ENCODE peak calls at places on chromosomes 1 and 21, in nine cellular contexts. One of them, this sample, is unnamed.

GRCh38 chr1:9670085-9670484 is 18.6 kb downstream of the PIK3CD start:
- DNase-seq in astrocyte of the spinal cord: no peak
- DNase-seq in retinal pigment epithelial cell: no peak
- DNase-seq in glutamatergic neuron: no peak
- DNase-seq in IMR-90: no peak
- DNase-seq in uterus: no peak
- DNase-seq in endothelial cell: no peak
- DNase-seq in pancreas: no peak
- DNase-seq in mucosa of descending colon: no peak
- DNase-seq in this sample: no peak

GRCh38 chr1:156945881-156946661 is 25.6 kb downstream of the LRRC71 start:
- DNase-seq in astrocyte of the spinal cord: peak
- DNase-seq in retinal pigment epithelial cell: no peak
- DNase-seq in glutamatergic neuron: no peak
- DNase-seq in IMR-90: peak
- DNase-seq in uterus: no peak
- DNase-seq in endothelial cell: no peak
- DNase-seq in pancreas: no peak
- DNase-seq in mucosa of descending colon: peak
- DNase-seq in this sample: no peak

GRCh38 chr1:180152588-180152987 is 2.1 kb upstream of the QSOX1 start:
- DNase-seq in astrocyte of the spinal cord: no peak
- DNase-seq in retinal pigment epithelial cell: no peak
- DNase-seq in glutamatergic neuron: no peak
- DNase-seq in IMR-90: no peak
- DNase-seq in uterus: no peak
- DNase-seq in endothelial cell: no peak
- DNase-seq in pancreas: no peak
- DNase-seq in mucosa of descending colon: no peak
- DNase-seq in this sample: no peak

GRCh38 chr1:9715536-9716226 is 64.2 kb downstream of the PIK3CD start:
- DNase-seq in astrocyte of the spinal cord: no peak
- DNase-seq in retinal pigment epithelial cell: no peak
- DNase-seq in glutamatergic neuron: no peak
- DNase-seq in IMR-90: no peak
- DNase-seq in uterus: no peak
- DNase-seq in endothelial cell: no peak
- DNase-seq in pancreas: no peak
- DNase-seq in mucosa of descending colon: no peak
- DNase-seq in this sample: no peak

GRCh38 chr1:183528577-183528976 is 56.3 kb downstream of the SMG7 start:
- DNase-seq in astrocyte of the spinal cord: no peak
- DNase-seq in retinal pigment epithelial cell: no peak
- DNase-seq in glutamatergic neuron: no peak
- DNase-seq in IMR-90: no peak
- DNase-seq in uterus: no peak
- DNase-seq in endothelial cell: no peak
- DNase-seq in pancreas: no peak
- DNase-seq in mucosa of descending colon: no peak
- DNase-seq in this sample: no peak

GRCh38 chr1:89312572-89312971 is 39.9 kb upstream of the GBP5 start:
- DNase-seq in astrocyte of the spinal cord: no peak
- DNase-seq in retinal pigment epithelial cell: no peak
- DNase-seq in glutamatergic neuron: no peak
- DNase-seq in IMR-90: no peak
- DNase-seq in uterus: no peak
- DNase-seq in endothelial cell: no peak
- DNase-seq in pancreas: no peak
- DNase-seq in mucosa of descending colon: no peak
- DNase-seq in this sample: no peak

GRCh38 chr1:224223819-224224714 is 41.0 kb downstream of the DEGS1 start:
- DNase-seq in astrocyte of the spinal cord: peak
- DNase-seq in retinal pigment epithelial cell: no peak
- DNase-seq in glutamatergic neuron: no peak
- DNase-seq in IMR-90: peak
- DNase-seq in uterus: no peak
- DNase-seq in endothelial cell: no peak
- DNase-seq in pancreas: no peak
- DNase-seq in mucosa of descending colon: no peak
- DNase-seq in this sample: no peak

GRCh38 chr21:33931799-33932390 is 16.3 kb upstream of the ATP5PO start:
- DNase-seq in astrocyte of the spinal cord: no peak
- DNase-seq in retinal pigment epithelial cell: no peak
- DNase-seq in glutamatergic neuron: no peak
- DNase-seq in IMR-90: no peak
- DNase-seq in uterus: no peak
- DNase-seq in endothelial cell: no peak
- DNase-seq in pancreas: no peak
- DNase-seq in mucosa of descending colon: no peak
- DNase-seq in this sample: no peak

GRCh38 chr21:41506526-41507520 is 1.1 kb downstream of the TMPRSS2 start:
- DNase-seq in astrocyte of the spinal cord: no peak
- DNase-seq in retinal pigment epithelial cell: no peak
- DNase-seq in glutamatergic neuron: peak
- DNase-seq in IMR-90: no peak
- DNase-seq in uterus: no peak
- DNase-seq in endothelial cell: peak
- DNase-seq in pancreas: peak
- DNase-seq in mucosa of descending colon: peak
- DNase-seq in this sample: no peak

GRCh38 chr1:246511203-246511602 is 4.1 kb upstream of the SMYD3 start:
- DNase-seq in astrocyte of the spinal cord: no peak
- DNase-seq in retinal pigment epithelial cell: no peak
- DNase-seq in glutamatergic neuron: no peak
- DNase-seq in IMR-90: no peak
- DNase-seq in uterus: no peak
- DNase-seq in endothelial cell: no peak
- DNase-seq in pancreas: no peak
- DNase-seq in mucosa of descending colon: no peak
- DNase-seq in this sample: no peak

GRCh38 chr1:222886194-222887126 is 71.6 kb downstream of the DISP1 start:
- DNase-seq in astrocyte of the spinal cord: no peak
- DNase-seq in retinal pigment epithelial cell: no peak
- DNase-seq in glutamatergic neuron: no peak
- DNase-seq in IMR-90: peak
- DNase-seq in uterus: no peak
- DNase-seq in endothelial cell: no peak
- DNase-seq in pancreas: no peak
- DNase-seq in mucosa of descending colon: no peak
- DNase-seq in this sample: no peak

GRCh38 chr1:229693124-229693523 is 67.1 kb downstream of the URB2 start:
- DNase-seq in astrocyte of the spinal cord: no peak
- DNase-seq in retinal pigment epithelial cell: no peak
- DNase-seq in glutamatergic neuron: peak
- DNase-seq in IMR-90: no peak
- DNase-seq in uterus: no peak
- DNase-seq in endothelial cell: no peak
- DNase-seq in pancreas: no peak
- DNase-seq in mucosa of descending colon: no peak
- DNase-seq in this sample: no peak

GRCh38 chr21:23541571-23541970 is 2065.7 kb downstream of the MRPL39 start:
- DNase-seq in astrocyte of the spinal cord: no peak
- DNase-seq in retinal pigment epithelial cell: peak
- DNase-seq in glutamatergic neuron: no peak
- DNase-seq in IMR-90: no peak
- DNase-seq in uterus: no peak
- DNase-seq in endothelial cell: no peak
- DNase-seq in pancreas: no peak
- DNase-seq in mucosa of descending colon: no peak
- DNase-seq in this sample: no peak

GRCh38 chr1:84348240-84348555 is 46.7 kb downstream of the SAMD13 start:
- DNase-seq in astrocyte of the spinal cord: peak
- DNase-seq in retinal pigment epithelial cell: no peak
- DNase-seq in glutamatergic neuron: no peak
- DNase-seq in IMR-90: peak
- DNase-seq in uterus: peak
- DNase-seq in endothelial cell: no peak
- DNase-seq in pancreas: no peak
- DNase-seq in mucosa of descending colon: no peak
- DNase-seq in this sample: no peak

GRCh38 chr1:196877964-196878363 is 9.9 kb upstream of the CFHR4 start:
- DNase-seq in astrocyte of the spinal cord: peak
- DNase-seq in retinal pigment epithelial cell: peak
- DNase-seq in glutamatergic neuron: peak
- DNase-seq in IMR-90: peak
- DNase-seq in uterus: no peak
- DNase-seq in endothelial cell: peak
- DNase-seq in pancreas: no peak
- DNase-seq in mucosa of descending colon: no peak
- DNase-seq in this sample: no peak

GRCh38 chr1:160050619-160051018 is 18.8 kb upstream of the PIGM start:
- DNase-seq in astrocyte of the spinal cord: no peak
- DNase-seq in retinal pigment epithelial cell: no peak
- DNase-seq in glutamatergic neuron: no peak
- DNase-seq in IMR-90: no peak
- DNase-seq in uterus: no peak
- DNase-seq in endothelial cell: no peak
- DNase-seq in pancreas: no peak
- DNase-seq in mucosa of descending colon: no peak
- DNase-seq in this sample: no peak

GRCh38 chr1:160047116-160047991 is 15.6 kb upstream of the PIGM start:
- DNase-seq in astrocyte of the spinal cord: no peak
- DNase-seq in retinal pigment epithelial cell: no peak
- DNase-seq in glutamatergic neuron: no peak
- DNase-seq in IMR-90: no peak
- DNase-seq in uterus: no peak
- DNase-seq in endothelial cell: no peak
- DNase-seq in pancreas: no peak
- DNase-seq in mucosa of descending colon: no peak
- DNase-seq in this sample: no peak

GRCh38 chr1:160046494-160047115 is 14.8 kb upstream of the PIGM start:
- DNase-seq in astrocyte of the spinal cord: peak
- DNase-seq in retinal pigment epithelial cell: no peak
- DNase-seq in glutamatergic neuron: peak
- DNase-seq in IMR-90: peak
- DNase-seq in uterus: peak
- DNase-seq in endothelial cell: peak
- DNase-seq in pancreas: peak
- DNase-seq in mucosa of descending colon: peak
- DNase-seq in this sample: peak

GRCh38 chr1:160045653-160046052 is 13.9 kb upstream of the PIGM start:
- DNase-seq in astrocyte of the spinal cord: no peak
- DNase-seq in retinal pigment epithelial cell: no peak
- DNase-seq in glutamatergic neuron: no peak
- DNase-seq in IMR-90: no peak
- DNase-seq in uterus: no peak
- DNase-seq in endothelial cell: no peak
- DNase-seq in pancreas: no peak
- DNase-seq in mucosa of descending colon: no peak
- DNase-seq in this sample: no peak

GRCh38 chr1:160048335-160048734 is 16.5 kb upstream of the PIGM start:
- DNase-seq in astrocyte of the spinal cord: no peak
- DNase-seq in retinal pigment epithelial cell: no peak
- DNase-seq in glutamatergic neuron: no peak
- DNase-seq in IMR-90: no peak
- DNase-seq in uterus: no peak
- DNase-seq in endothelial cell: no peak
- DNase-seq in pancreas: no peak
- DNase-seq in mucosa of descending colon: no peak
- DNase-seq in this sample: no peak
- TF ChIP-seq CTCF in astrocyte of the spinal cord: no peak
- TF ChIP-seq CTCF in retinal pigment epithelial cell: no peak
- TF ChIP-seq CTCF in glutamatergic neuron: no peak
- TF ChIP-seq CTCF in IMR-90: no peak
- TF ChIP-seq CTCF in uterus: no peak
- TF ChIP-seq CTCF in endothelial cell: no peak
- TF ChIP-seq CTCF in pancreas: no peak
- TF ChIP-seq CTCF in mucosa of descending colon: no peak
- TF ChIP-seq CTCF in this sample: no peak

GRCh38 chr1:96580920-96581319 is 140.7 kb upstream of the PTBP2 start:
- DNase-seq in astrocyte of the spinal cord: no peak
- DNase-seq in retinal pigment epithelial cell: no peak
- DNase-seq in glutamatergic neuron: no peak
- DNase-seq in IMR-90: no peak
- DNase-seq in uterus: no peak
- DNase-seq in endothelial cell: no peak
- DNase-seq in pancreas: no peak
- DNase-seq in mucosa of descending colon: no peak
- DNase-seq in this sample: no peak
- TF ChIP-seq CTCF in astrocyte of the spinal cord: no peak
- TF ChIP-seq CTCF in retinal pigment epithelial cell: no peak
- TF ChIP-seq CTCF in glutamatergic neuron: no peak
- TF ChIP-seq CTCF in IMR-90: no peak
- TF ChIP-seq CTCF in uterus: no peak
- TF ChIP-seq CTCF in endothelial cell: no peak
- TF ChIP-seq CTCF in pancreas: no peak
- TF ChIP-seq CTCF in mucosa of descending colon: no peak
- TF ChIP-seq CTCF in this sample: no peak

DNA sequence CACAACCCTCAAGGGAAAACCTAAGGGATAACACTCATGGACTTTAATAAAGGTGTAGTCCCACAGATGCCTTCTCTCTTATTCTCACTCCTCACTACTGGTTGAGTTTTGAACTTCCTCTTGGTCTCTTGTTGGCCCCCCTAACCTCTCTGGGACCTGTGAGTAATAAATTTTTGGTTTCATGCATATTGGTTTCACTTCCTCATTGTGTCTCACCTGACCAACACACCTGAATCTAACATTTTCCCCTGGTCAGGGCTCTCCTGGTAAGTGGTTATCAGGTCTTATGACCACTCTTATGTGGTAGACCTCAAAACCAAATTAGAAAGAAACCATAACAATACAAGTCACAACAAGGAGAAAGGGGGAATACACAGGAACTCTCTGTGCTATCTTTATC is 60.5 kb upstream of the PRMT6 start:
- DNase-seq in astrocyte of the spinal cord: no peak
- DNase-seq in retinal pigment epithelial cell: no peak
- DNase-seq in glutamatergic neuron: no peak
- DNase-seq in IMR-90: no peak
- DNase-seq in uterus: no peak
- DNase-seq in endothelial cell: no peak
- DNase-seq in pancreas: no peak
- DNase-seq in mucosa of descending colon: no peak
- DNase-seq in this sample: no peak
- TF ChIP-seq CTCF in astrocyte of the spinal cord: no peak
- TF ChIP-seq CTCF in retinal pigment epithelial cell: no peak
- TF ChIP-seq CTCF in glutamatergic neuron: no peak
- TF ChIP-seq CTCF in IMR-90: no peak
- TF ChIP-seq CTCF in uterus: no peak
- TF ChIP-seq CTCF in endothelial cell: no peak
- TF ChIP-seq CTCF in pancreas: no peak
- TF ChIP-seq CTCF in mucosa of descending colon: no peak
- TF ChIP-seq CTCF in this sample: no peak

DNA sequence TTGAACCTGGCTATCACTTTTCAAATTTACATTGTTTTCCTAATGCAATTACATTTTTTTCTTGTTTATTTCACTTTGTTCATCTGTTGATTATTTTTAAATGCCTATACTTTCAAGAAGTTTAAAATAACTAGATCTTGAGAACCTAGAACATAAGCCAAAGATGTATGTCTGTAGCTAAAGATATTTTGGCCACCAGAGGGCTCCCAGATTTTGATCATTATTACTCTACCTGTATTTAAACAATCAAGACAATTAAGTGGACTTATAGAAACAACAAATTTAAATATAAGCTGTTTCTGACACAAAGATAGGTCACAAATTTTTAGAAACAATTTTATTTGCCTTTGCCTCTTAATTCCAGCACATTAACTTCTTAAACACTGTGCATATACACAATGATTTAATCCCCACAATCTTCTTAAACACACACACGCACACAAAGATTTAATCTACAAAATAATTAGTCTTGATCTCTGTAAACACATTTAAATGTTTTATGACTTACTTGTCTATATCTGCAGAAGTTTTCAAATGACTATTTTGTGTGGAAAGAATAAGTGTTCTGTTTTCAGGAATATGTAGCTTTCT is 380.0 kb downstream of the DSCAM start:
- DNase-seq in astrocyte of the spinal cord: peak
- DNase-seq in retinal pigment epithelial cell: no peak
- DNase-seq in glutamatergic neuron: no peak
- DNase-seq in IMR-90: no peak
- DNase-seq in uterus: no peak
- DNase-seq in endothelial cell: no peak
- DNase-seq in pancreas: peak
- DNase-seq in mucosa of descending colon: peak
- DNase-seq in this sample: no peak
- TF ChIP-seq CTCF in astrocyte of the spinal cord: peak
- TF ChIP-seq CTCF in retinal pigment epithelial cell: peak
- TF ChIP-seq CTCF in glutamatergic neuron: peak
- TF ChIP-seq CTCF in IMR-90: peak
- TF ChIP-seq CTCF in uterus: no peak
- TF ChIP-seq CTCF in endothelial cell: peak
- TF ChIP-seq CTCF in pancreas: peak
- TF ChIP-seq CTCF in mucosa of descending colon: no peak
- TF ChIP-seq CTCF in this sample: peak